ENCODE peak calls at places on chromosomes 2 and 18, in eight cellular contexts. One of them, this sample, is unnamed.

GRCh38 chr2:23824777-23825212 is 102.1 kb downstream of the ATAD2B start:
- DNase-seq in K562: peak; percentile 40
- DNase-seq in GM23248: peak; percentile 69
- DNase-seq in hepatocyte: peak; percentile 66
- DNase-seq in PC-3: peak; percentile 82
- DNase-seq in HepG2: peak; percentile 51
- DNase-seq in MM.1S: peak; percentile 62
- DNase-seq in IMR-90: peak; percentile 62
- DNase-seq in this sample: no peak

GRCh38 chr2:9280204-9280603 is 73.6 kb downstream of the ASAP2 start:
- DNase-seq in GM23248: no peak
- DNase-seq in PC-3: no peak
- DNase-seq in hepatocyte: no peak
- DNase-seq in IMR-90: no peak
- DNase-seq in HepG2: no peak
- DNase-seq in MM.1S: no peak
- DNase-seq in K562: no peak
- DNase-seq in this sample: no peak

GRCh38 chr2:237894986-237895543 is 35.6 kb downstream of the RAMP1 start:
- DNase-seq in HepG2: no peak
- DNase-seq in PC-3: no peak
- DNase-seq in GM23248: no peak
- DNase-seq in IMR-90: no peak
- DNase-seq in MM.1S: no peak
- DNase-seq in hepatocyte: no peak
- DNase-seq in K562: no peak
- DNase-seq in this sample: peak; percentile 22

GRCh38 chr2:101704816-101705565 is 7.5 kb downstream of the MAP4K4 start:
- DNase-seq in PC-3: no peak
- DNase-seq in hepatocyte: no peak
- DNase-seq in MM.1S: no peak
- DNase-seq in GM23248: peak; percentile 74
- DNase-seq in HepG2: no peak
- DNase-seq in K562: no peak
- DNase-seq in IMR-90: peak; percentile 26
- DNase-seq in this sample: no peak

GRCh38 chr2:147182260-147182659 is 662.6 kb upstream of the ACVR2A start:
- DNase-seq in MM.1S: peak; percentile 47
- DNase-seq in HepG2: no peak
- DNase-seq in IMR-90: no peak
- DNase-seq in GM23248: no peak
- DNase-seq in PC-3: peak; percentile 90
- DNase-seq in K562: no peak
- DNase-seq in hepatocyte: no peak
- DNase-seq in this sample: no peak

GRCh38 chr2:172181840-172182239 is 79.1 kb upstream of the DLX2 start:
- DNase-seq in MM.1S: no peak
- DNase-seq in IMR-90: peak; percentile 21
- DNase-seq in HepG2: no peak
- DNase-seq in K562: no peak
- DNase-seq in PC-3: no peak
- DNase-seq in GM23248: peak; percentile 15
- DNase-seq in hepatocyte: peak; percentile 50
- DNase-seq in this sample: no peak

GRCh38 chr2:107091163-107091864 is 205.3 kb upstream of the ST6GAL2 start:
- DNase-seq in GM23248: no peak
- DNase-seq in HepG2: no peak
- DNase-seq in IMR-90: no peak
- DNase-seq in PC-3: peak; percentile 78
- DNase-seq in MM.1S: no peak
- DNase-seq in hepatocyte: no peak
- DNase-seq in K562: no peak
- DNase-seq in this sample: no peak

GRCh38 chr18:23805898-23806297 is 116.6 kb downstream of the LAMA3 start:
- DNase-seq in MM.1S: no peak
- DNase-seq in hepatocyte: no peak
- DNase-seq in GM23248: peak; percentile 65
- DNase-seq in PC-3: peak; percentile 41
- DNase-seq in HepG2: no peak
- DNase-seq in K562: no peak
- DNase-seq in IMR-90: peak; percentile 64
- DNase-seq in this sample: no peak

GRCh38 chr2:72781500-72781899 is 44.3 kb downstream of the EXOC6B start:
- DNase-seq in IMR-90: no peak
- DNase-seq in MM.1S: no peak
- DNase-seq in K562: no peak
- DNase-seq in PC-3: peak; percentile 68
- DNase-seq in hepatocyte: no peak
- DNase-seq in GM23248: no peak
- DNase-seq in HepG2: no peak
- DNase-seq in this sample: no peak

DNA sequence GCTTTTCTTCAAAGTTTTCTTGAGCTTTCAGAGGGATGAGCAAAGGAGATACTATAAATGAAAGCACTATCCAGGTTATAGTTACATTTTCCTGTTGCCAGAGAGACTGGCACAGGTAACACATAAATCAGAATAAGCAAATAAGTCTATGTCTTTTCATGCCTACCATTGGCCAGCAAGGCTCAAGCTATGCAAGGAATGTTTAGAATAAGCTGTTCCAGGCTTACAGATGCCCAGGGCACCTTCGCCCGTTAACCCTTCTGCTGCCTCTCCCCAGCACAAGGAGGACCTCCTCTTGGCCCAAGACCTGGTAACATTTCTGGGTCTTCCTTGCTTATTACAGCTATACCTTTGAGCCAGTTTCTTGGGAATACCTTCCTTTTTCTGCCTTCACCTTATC is 233.7 kb upstream of the MEIS1 start:
- DNase-seq in MM.1S: no peak
- DNase-seq in GM23248: no peak
- DNase-seq in hepatocyte: no peak
- DNase-seq in IMR-90: no peak
- DNase-seq in K562: no peak
- DNase-seq in PC-3: no peak
- DNase-seq in HepG2: no peak
- DNase-seq in this sample: no peak
- H4K20me1 ChIP-seq in MM.1S: no peaks in the 10 kb centered on the region
- H4K20me1 ChIP-seq in GM23248: no peaks in the 10 kb centered on the region
- H4K20me1 ChIP-seq in hepatocyte: no peaks in the 10 kb centered on the region
- H4K20me1 ChIP-seq in IMR-90: no peaks in the 10 kb centered on the region
- H4K20me1 ChIP-seq in K562: no peaks in the 10 kb centered on the region
- H4K20me1 ChIP-seq in PC-3: no peaks in the 10 kb centered on the region
- H4K20me1 ChIP-seq in HepG2: no peaks in the 10 kb centered on the region
- H4K20me1 ChIP-seq in this sample: no peaks in the 10 kb centered on the region

DNA sequence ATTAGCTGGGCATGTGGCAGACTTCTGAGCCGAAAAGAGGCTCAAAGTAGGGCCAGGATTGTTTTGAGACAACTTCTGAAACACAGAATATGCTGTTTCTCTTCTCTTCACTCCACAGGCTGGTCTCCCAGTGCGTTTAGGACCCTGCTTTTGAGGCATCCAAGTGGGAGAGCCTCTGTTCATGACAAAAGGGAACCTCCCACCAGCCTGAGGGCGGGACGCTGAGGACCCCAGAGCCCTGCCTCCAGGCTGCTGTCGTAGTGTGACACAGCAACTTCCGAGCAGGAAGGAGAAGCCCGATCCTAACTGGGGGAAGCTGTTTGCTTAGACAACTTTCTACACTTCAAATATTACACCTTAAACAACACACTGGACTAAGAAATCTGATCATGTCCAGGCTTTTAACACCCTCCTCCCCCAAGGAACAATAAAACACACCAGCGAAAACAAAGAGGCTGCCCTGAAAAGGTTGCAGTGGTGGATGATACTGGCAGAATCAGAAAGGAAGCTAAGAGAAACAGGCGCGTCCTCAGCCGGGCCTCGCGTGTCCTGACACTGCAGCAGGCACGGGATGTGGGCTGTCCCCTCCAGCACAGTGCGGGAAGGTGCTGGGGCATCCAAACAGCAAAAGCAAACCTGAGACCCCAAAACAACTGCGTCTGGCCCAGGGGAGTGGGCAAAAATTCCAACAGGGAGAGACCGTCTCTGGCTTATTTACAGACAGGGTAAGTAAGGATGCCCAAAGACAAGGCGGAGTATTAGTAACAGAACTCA is 9.3 kb downstream of the SERTAD2 start:
- DNase-seq in IMR-90: peak; percentile 81
- DNase-seq in K562: peak; percentile 89
- DNase-seq in MM.1S: peak; percentile 70
- DNase-seq in hepatocyte: peak; percentile 88
- DNase-seq in HepG2: peak; percentile 62
- DNase-seq in PC-3: peak; percentile 80
- DNase-seq in GM23248: peak; percentile 90
- DNase-seq in this sample: peak; percentile 85
- H3K4me1 ChIP-seq in IMR-90: peaks cover 15% of the 10 kb centered on the region
- H3K4me1 ChIP-seq in K562: peaks cover 65% of the 10 kb centered on the region
- H3K4me1 ChIP-seq in MM.1S: peaks cover 50% of the 10 kb centered on the region
- H3K4me1 ChIP-seq in hepatocyte: peaks cover 74% of the 10 kb centered on the region
- H3K4me1 ChIP-seq in HepG2: peaks cover 100% of the 10 kb centered on the region
- H3K4me1 ChIP-seq in PC-3: peaks cover 87% of the 10 kb centered on the region
- H3K4me1 ChIP-seq in GM23248: peaks cover 79% of the 10 kb centered on the region
- H3K4me1 ChIP-seq in this sample: peaks cover 94% of the 10 kb centered on the region

GRCh38 chr2:60119778-60120177 is 433.7 kb downstream of the BCL11A start:
- DNase-seq in GM23248: peak; percentile 2
- DNase-seq in K562: no peak
- DNase-seq in HepG2: no peak
- DNase-seq in MM.1S: no peak
- DNase-seq in hepatocyte: no peak
- DNase-seq in PC-3: no peak
- DNase-seq in IMR-90: no peak
- DNase-seq in this sample: no peak
- H3K4me2 ChIP-seq in GM23248: no peak overlapping the region
- H3K4me2 ChIP-seq in K562: no peak overlapping the region
- H3K4me2 ChIP-seq in HepG2: no peak overlapping the region
- H3K4me2 ChIP-seq in MM.1S: no peak overlapping the region
- H3K4me2 ChIP-seq in hepatocyte: no peak overlapping the region
- H3K4me2 ChIP-seq in PC-3: no peak overlapping the region
- H3K4me2 ChIP-seq in IMR-90: no peak overlapping the region
- H3K4me2 ChIP-seq in this sample: no peak overlapping the region

GRCh38 chr18:46207985-46208384 is 103.8 kb downstream of the HAUS1 start:
- DNase-seq in HepG2: no peak
- DNase-seq in IMR-90: no peak
- DNase-seq in K562: no peak
- DNase-seq in PC-3: no peak
- DNase-seq in MM.1S: no peak
- DNase-seq in GM23248: no peak
- DNase-seq in hepatocyte: no peak
- DNase-seq in this sample: no peak
- H4K20me1 ChIP-seq in HepG2: no peaks in the 10 kb centered on the region
- H4K20me1 ChIP-seq in IMR-90: peaks cover 29% of the 10 kb centered on the region
- H4K20me1 ChIP-seq in K562: no peaks in the 10 kb centered on the region
- H4K20me1 ChIP-seq in PC-3: no peaks in the 10 kb centered on the region
- H4K20me1 ChIP-seq in MM.1S: peaks cover 11% of the 10 kb centered on the region
- H4K20me1 ChIP-seq in GM23248: no peaks in the 10 kb centered on the region
- H4K20me1 ChIP-seq in hepatocyte: peaks cover 8% of the 10 kb centered on the region
- H4K20me1 ChIP-seq in this sample: peaks cover 30% of the 10 kb centered on the region

GRCh38 chr2:240371461-240372000 is 63.9 kb upstream of the GPC1 start:
- DNase-seq in PC-3: no peak
- DNase-seq in hepatocyte: no peak
- DNase-seq in K562: no peak
- DNase-seq in IMR-90: no peak
- DNase-seq in MM.1S: no peak
- DNase-seq in GM23248: no peak
- DNase-seq in HepG2: no peak
- DNase-seq in this sample: no peak
- H3K4me1 ChIP-seq in PC-3: peaks cover 30% of the 10 kb centered on the region
- H3K4me1 ChIP-seq in hepatocyte: peaks cover 34% of the 10 kb centered on the region
- H3K4me1 ChIP-seq in K562: no peaks in the 10 kb centered on the region
- H3K4me1 ChIP-seq in IMR-90: peaks cover 32% of the 10 kb centered on the region
- H3K4me1 ChIP-seq in MM.1S: no peaks in the 10 kb centered on the region
- H3K4me1 ChIP-seq in GM23248: peaks cover 33% of the 10 kb centered on the region
- H3K4me1 ChIP-seq in HepG2: peaks cover 14% of the 10 kb centered on the region
- H3K4me1 ChIP-seq in this sample: peaks cover 27% of the 10 kb centered on the region

DNA sequence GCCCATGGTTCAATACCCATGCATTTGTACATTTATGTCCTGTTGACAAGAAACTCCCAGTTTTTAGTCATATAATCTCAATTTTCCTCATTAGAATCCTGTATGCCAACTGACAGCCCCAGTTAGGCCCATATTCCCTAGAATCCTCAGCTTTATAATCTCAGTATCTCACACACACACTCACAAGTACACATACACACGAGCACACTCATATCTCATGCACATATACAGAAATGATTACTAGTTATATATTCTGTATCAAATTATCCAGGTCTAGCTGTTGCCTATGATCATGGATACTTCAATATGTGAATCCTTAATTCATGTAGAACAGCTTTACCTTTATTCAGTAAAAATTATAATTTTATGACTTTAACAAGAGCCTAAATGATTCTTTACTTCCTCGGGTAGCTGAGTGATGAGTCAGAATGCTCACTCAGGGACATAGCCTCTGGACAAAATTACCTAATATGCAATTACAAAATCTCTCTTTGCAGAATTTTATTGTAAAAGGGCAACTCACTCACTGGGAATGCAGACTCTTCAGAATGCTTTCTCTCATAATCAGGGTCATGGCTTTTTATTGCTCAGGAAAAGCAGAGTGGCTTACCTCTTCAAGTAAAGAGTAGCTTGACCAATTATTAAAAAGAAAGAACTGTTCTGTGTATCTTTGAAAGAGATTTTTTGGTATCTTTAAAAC is 193.6 kb upstream of the PIK3C3 start:
- DNase-seq in MM.1S: no peak
- DNase-seq in PC-3: peak; percentile 80
- DNase-seq in IMR-90: peak; percentile 84
- DNase-seq in GM23248: peak; percentile 94
- DNase-seq in HepG2: no peak
- DNase-seq in K562: no peak
- DNase-seq in hepatocyte: peak; percentile 37
- DNase-seq in this sample: peak; percentile 85
- H3K4me2 ChIP-seq in MM.1S: no peak overlapping the region
- H3K4me2 ChIP-seq in PC-3: peak overlapping the region; percentile 57
- H3K4me2 ChIP-seq in IMR-90: no peak overlapping the region
- H3K4me2 ChIP-seq in GM23248: peak overlapping the region; percentile 31
- H3K4me2 ChIP-seq in HepG2: no peak overlapping the region
- H3K4me2 ChIP-seq in K562: no peak overlapping the region
- H3K4me2 ChIP-seq in hepatocyte: no peak overlapping the region
- H3K4me2 ChIP-seq in this sample: peak overlapping the region; percentile 34

This sample was measured in osteoblast.